ENCODE peak calls at places on chromosomes 12 and 14, in five cellular contexts. A is foreskin fibroblast, S is lower leg skin, W is left ventricle myocardium inferior, K is heart left ventricle. F is an unnamed sample.

GRCh38 chr14:50792634-50793068 is 38.3 kb downstream of the NIN start:
- DNase-seq in S (no peak), K (peak), A (no peak), W (no peak), F (no peak)

GRCh38 chr14:60106341-60106740 is 14.6 kb downstream of the PCNX4 start:
- DNase-seq in W (no peak), S (no peak), A (peak), K (no peak), F (no peak)

GRCh38 chr12:12333407-12333831 is 16.6 kb downstream of the MANSC1 start:
- DNase-seq in W (no peak), A (no peak), S (peak), K (no peak), F (no peak)

GRCh38 chr14:36515105-36515593 is 4.9 kb downstream of the NKX2-1 start:
- DNase-seq in W (no peak), S (no peak), K (no peak), A (no peak), F (no peak)

GRCh38 chr14:33733721-33734120 is 217.2 kb downstream of the EGLN3 start:
- DNase-seq in K (no peak), W (no peak), S (no peak), A (no peak), F (no peak)

GRCh38 chr14:99758915-99759545 is 34.2 kb upstream of the EML1 start:
- DNase-seq in A (no peak), W (no peak), S (no peak), K (no peak), F (peak)

GRCh38 chr12:93113317-93114006 is 184.4 kb upstream of the EEA1 start:
- DNase-seq in K (peak), S (no peak), W (peak), A (peak), F (no peak)

GRCh38 chr14:73750161-73750901 is 36.1 kb upstream of the PNMA1 start:
- DNase-seq in S (no peak), A (no peak), K (no peak), W (no peak), F (no peak)

GRCh38 chr12:460301-461230 is 827 bp downstream of the B4GALNT3 start:
- DNase-seq in S (no peak), W (no peak), K (peak), A (peak), F (peak)

GRCh38 chr14:94051115-94051514 is 25.0 kb downstream of the OTUB2 start:
- DNase-seq in A (peak), W (peak), S (peak), K (peak), F (no peak)

GRCh38 chr14:67514203-67514607 is 18.9 kb upstream of the PLEKHH1 start:
- DNase-seq in S (no peak), K (no peak), W (no peak), A (no peak), F (no peak)

GRCh38 chr12:55931317-55931779 is 386 bp downstream of the DGKA start:
- DNase-seq in S (no peak), K (no peak), W (peak), A (no peak), F (no peak)

GRCh38 chr12:6336859-6337744 is 4.8 kb downstream of the TNFRSF1A start:
- DNase-seq in S (no peak), K (no peak), W (no peak), A (peak), F (peak)

GRCh38 chr14:79820866-79821535 is 390.3 kb downstream of the DIO2 start:
- DNase-seq in W (no peak), S (no peak), K (no peak), A (no peak), F (no peak)

GRCh38 chr12:54680374-54680773 is 32.2 kb upstream of the DCD start:
- DNase-seq in W (no peak), S (no peak), K (no peak), A (peak), F (no peak)

GRCh38 chr12:120041386-120042231 is 52.6 kb downstream of the BICDL1 start:
- DNase-seq in A (no peak), K (no peak), W (no peak), S (no peak), F (no peak)

GRCh38 chr14:35122696-35123387 is 490 bp downstream of the PRORP start:
- DNase-seq in K (no peak), W (no peak), A (peak), S (no peak), F (no peak)

GRCh38 chr12:64891629-64892028 is 67.2 kb downstream of the TBC1D30 start:
- DNase-seq in K (no peak), A (no peak), W (no peak), S (no peak), F (no peak)

GRCh38 chr12:3216726-3217682 is 139.8 kb downstream of the TSPAN9 start:
- DNase-seq in S (no peak), A (peak), W (no peak), K (peak), F (no peak)

GRCh38 chr12:40261937-40262336 is 37.1 kb downstream of the LRRK2 start:
- DNase-seq in W (no peak), A (no peak), S (no peak), K (no peak), F (no peak)

GRCh38 chr12:47032644-47033043 is 46.8 kb upstream of the PCED1B start:
- DNase-seq in S (no peak), W (no peak), A (peak), K (no peak), F (no peak)

GRCh38 chr12:111792155-111792876 is 25.6 kb downstream of the ALDH2 start:
- DNase-seq in A (peak), K (peak), S (no peak), W (peak), F (peak)

GRCh38 chr12:1329784-1330474 is 264.5 kb downstream of the FBXL14 start:
- DNase-seq in K (no peak), A (no peak), S (no peak), W (no peak), F (no peak)

GRCh38 chr14:99840265-99840664 is 47.1 kb downstream of the EML1 start:
- DNase-seq in K (no peak), W (no peak), S (no peak), A (no peak), F (no peak)

GRCh38 chr12:12456637-12457036 is 99.8 kb downstream of the BORCS5 start:
- DNase-seq in W (no peak), A (peak), S (no peak), K (no peak), F (no peak)

GRCh38 chr12:15336772-15337553 is 14.7 kb downstream of the PTPRO start:
- DNase-seq in A (peak), K (no peak), S (no peak), W (no peak), F (no peak)

GRCh38 chr12:28088566-28089277 is 101.5 kb upstream of the CCDC91 start:
- DNase-seq in K (no peak), W (no peak), S (no peak), A (peak), F (no peak)

GRCh38 chr14:75487155-75487671 is 35.1 kb upstream of the BATF start:
- DNase-seq in A (no peak), S (no peak), W (no peak), K (no peak), F (no peak)

GRCh38 chr12:70660620-70661219 is 23.5 kb upstream of the PTPRB start:
- DNase-seq in A (peak), S (no peak), W (peak), K (peak), F (no peak)

GRCh38 chr12:106118-106561 is 39.6 kb downstream of the IQSEC3 start:
- DNase-seq in A (peak), W (peak), S (no peak), K (peak), F (peak)

GRCh38 chr14:36556811-36557433 is 25.5 kb downstream of the NKX2-8 start:
- DNase-seq in K (no peak), S (no peak), W (no peak), A (peak), F (no peak)

GRCh38 chr12:40215977-40216376 is 8.8 kb upstream of the LRRK2 start:
- DNase-seq in W (no peak), S (no peak), A (peak), K (no peak), F (no peak)

GRCh38 chr14:67416810-67417209 is 4.8 kb upstream of the PLEK2 start:
- DNase-seq in A (no peak), K (no peak), W (no peak), S (no peak), F (no peak)

GRCh38 chr12:49294086-49294803 is 702 bp upstream of the PRPH start:
- DNase-seq in W (no peak), S (no peak), A (no peak), K (no peak), F (peak)
- H3K4me3 ChIP-seq in W (no peak), S (no peak), A (no peak), K (no peak), F (no peak)

GRCh38 chr12:115752151-115752550 is 525.3 kb downstream of the MED13L start:
- DNase-seq in K (no peak), W (no peak), S (no peak), A (peak), F (no peak)
- H3K4me3 ChIP-seq in K (no peak), W (no peak), S (no peak), A (no peak), F (no peak)

GRCh38 chr12:104276192-104277131 is 27.1 kb upstream of the EID3 start:
- DNase-seq in S (no peak), W (no peak), K (no peak), A (no peak), F (peak)
- H3K4me3 ChIP-seq in S (no peak), W (peak), K (no peak), A (no peak), F (peak)

GRCh38 chr14:90500665-90501370 is 104.0 kb downstream of the CALM1 start:
- DNase-seq in A (no peak), S (peak), W (no peak), K (no peak), F (peak)
- H3K4me3 ChIP-seq in A (no peak), S (no peak), W (no peak), K (no peak), F (no peak)

GRCh38 chr12:25694072-25694471 is 141.0 kb upstream of the LMNTD1 start:
- DNase-seq in A (peak), K (peak), W (no peak), S (no peak), F (no peak)
- H3K4me3 ChIP-seq in A (no peak), K (no peak), W (no peak), S (no peak), F (no peak)

GRCh38 chr14:103205541-103205906 is 82.3 kb downstream of the TNFAIP2 start:
- DNase-seq in W (no peak), S (no peak), A (no peak), K (no peak), F (no peak)

GRCh38 chr14:103198429-103199140 is 75.3 kb downstream of the TNFAIP2 start:
- DNase-seq in K (no peak), W (no peak), A (peak), S (no peak), F (no peak)

GRCh38 chr14:103199141-103199540 is 75.9 kb downstream of the TNFAIP2 start:
- DNase-seq in K (no peak), S (no peak), A (peak), W (no peak), F (no peak)

GRCh38 chr14:103204852-103205540 is 81.7 kb downstream of the TNFAIP2 start:
- DNase-seq in W (no peak), K (no peak), S (no peak), A (peak), F (peak)

GRCh38 chr14:103201801-103202200 is 78.5 kb downstream of the TNFAIP2 start:
- DNase-seq in S (no peak), K (no peak), A (no peak), W (no peak), F (no peak)
- H3K4me3 ChIP-seq in S (no peak), K (no peak), A (no peak), W (no peak), F (no peak)

GRCh38 chr14:106347291-106347778 is 821.0 kb downstream of the TMEM121 start:
- DNase-seq in W (no peak), S (no peak), A (no peak), K (no peak), F (no peak)

GRCh38 chr14:106346534-106347290 is 820.3 kb downstream of the TMEM121 start:
- DNase-seq in K (no peak), S (no peak), W (no peak), A (no peak), F (no peak)

GRCh38 chr14:106346084-106346483 is 819.7 kb downstream of the TMEM121 start:
- DNase-seq in A (no peak), S (no peak), K (no peak), W (no peak), F (no peak)

GRCh38 chr14:106343636-106344035 is 817.3 kb downstream of the TMEM121 start:
- DNase-seq in S (no peak), K (no peak), W (no peak), A (no peak), F (no peak)

DNA sequence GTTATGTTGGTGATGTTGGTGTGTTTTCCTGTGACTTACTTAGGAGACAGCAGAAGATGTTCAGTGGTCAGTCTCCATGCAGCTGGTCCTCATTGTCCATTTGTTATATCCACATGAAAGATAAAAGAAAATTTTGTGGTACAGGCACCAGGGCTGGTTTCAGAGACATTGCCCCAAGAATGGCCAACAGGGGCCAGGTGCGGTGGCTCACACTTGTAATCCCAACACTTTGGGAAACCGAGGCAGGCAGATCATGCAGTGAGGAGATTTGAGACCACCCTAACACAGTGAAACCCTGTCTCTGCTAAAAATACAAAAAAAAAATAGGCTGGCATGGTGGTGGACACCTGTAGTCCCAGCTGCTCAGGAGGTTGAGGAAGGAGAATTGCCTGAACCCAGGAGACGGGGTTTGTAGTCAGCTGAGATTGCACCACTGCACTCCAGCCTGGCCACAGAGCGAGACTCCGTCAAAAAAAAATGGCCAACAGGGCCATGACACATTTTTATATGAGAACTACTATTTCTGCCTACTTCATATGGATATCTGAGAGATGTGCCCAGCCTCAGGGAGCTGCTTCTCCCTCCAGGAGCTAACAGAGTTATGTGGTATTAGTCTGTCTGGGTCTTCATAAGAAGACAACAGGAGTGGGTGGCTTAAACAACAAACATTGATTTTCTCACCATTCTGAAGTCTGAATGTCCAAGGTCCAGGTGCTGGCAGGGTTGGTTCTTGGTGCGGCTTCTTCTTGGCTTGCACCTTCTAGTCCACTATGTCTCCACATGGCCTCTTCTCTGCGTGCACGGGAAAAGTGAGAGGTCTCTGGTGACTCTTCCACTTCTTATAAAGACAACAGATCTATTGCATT is 821.7 kb downstream of the TMEM121 start:
- DNase-seq in S (no peak), A (no peak), W (no peak), K (no peak), F (no peak)
- H3K4me3 ChIP-seq in S (no peak), A (no peak), W (no peak), K (no peak), F (no peak)

GRCh38 chr12:49335955-49336644 is 888 bp downstream of the C1QL4 start:
- DNase-seq in W (no peak), S (no peak), A (no peak), K (no peak), F (no peak)
- H3K4me3 ChIP-seq in W (peak), S (no peak), A (no peak), K (no peak), F (no peak)

F was measured in upper lobe of right lung.